ENCODE peak calls at places on chromosomes 3 and 15, in four cellular contexts. N is activated CD4-positive, alpha-beta T cell treated with anti-CD3 and anti-CD28 coated beads, Interleukin-2, amount 50 U/mL, for 48 hours; Z is GM06990; S is GM23248. R is an unnamed sample.

GRCh38 chr15:93040288-93041158 is 48.5 kb downstream of the RGMA start:
- DNase-seq in N (no peak), S (no peak), Z (no peak), R (peak; percentile 29)

GRCh38 chr15:38163651-38164050 is 89.0 kb upstream of the SPRED1 start:
- DNase-seq in N (no peak), Z (no peak), S (no peak), R (no peak)

GRCh38 chr3:119663885-119664284 is 3.5 kb upstream of the POPDC2 start:
- DNase-seq in N (no peak), Z (no peak), S (peak; percentile 73), R (no peak)

GRCh38 chr15:60787737-60788513 is 309.0 kb upstream of the ICE2 start:
- DNase-seq in Z (no peak), N (peak; percentile 68), S (peak; percentile 33), R (no peak)

GRCh38 chr3:123586131-123586530 is 1.3 kb upstream of the HACD2 start:
- DNase-seq in Z (peak; percentile 45), N (peak; percentile 61), S (peak; percentile 70), R (no peak)

GRCh38 chr3:64141476-64141875 is 83.8 kb downstream of the PRICKLE2 start:
- DNase-seq in Z (no peak), N (no peak), S (peak; percentile 47), R (no peak)

GRCh38 chr3:128327606-128328031 is 139.1 kb downstream of the DNAJB8 start:
- DNase-seq in Z (no peak), N (no peak), S (no peak), R (no peak)

GRCh38 chr15:76340802-76341365 is 4.3 kb downstream of the ISL2 start:
- DNase-seq in S (peak; percentile 35), Z (peak; percentile 55), N (peak; percentile 64), R (no peak)

GRCh38 chr3:177523991-177524438 is 326.7 kb upstream of the TBL1XR1 start:
- DNase-seq in N (no peak), Z (no peak), S (no peak), R (no peak)

GRCh38 chr3:98827221-98827620 is 64.1 kb downstream of the ST3GAL6 start:
- DNase-seq in S (no peak), Z (no peak), N (no peak), R (no peak)

GRCh38 chr15:98874773-98875172 is 132.8 kb downstream of the PGPEP1L start:
- DNase-seq in N (no peak), Z (no peak), S (no peak), R (no peak)

GRCh38 chr15:55170361-55170760 is 26.4 kb downstream of the RSL24D1 start:
- DNase-seq in N (no peak), Z (no peak), S (no peak), R (no peak)

GRCh38 chr15:82850242-82850591 is 40.8 kb downstream of the WHAMM start:
- DNase-seq in N (no peak), Z (no peak), S (peak; percentile 56), R (no peak)

GRCh38 chr15:37111427-37111717 is 11.0 kb upstream of the MEIS2 start:
- DNase-seq in S (no peak), Z (no peak), N (no peak), R (no peak)

GRCh38 chr3:12308517-12308916 is 19.6 kb downstream of the PPARG start:
- DNase-seq in N (no peak), Z (no peak), S (peak; percentile 80), R (no peak)

GRCh38 chr3:17412950-17413530 is 329.4 kb downstream of the TBC1D5 start:
- DNase-seq in N (no peak), S (peak; percentile 73), Z (peak; percentile 10), R (no peak)

GRCh38 chr15:101326462-101327146 is 31.6 kb upstream of the SNRPA1 start:
- DNase-seq in N (no peak), Z (no peak), S (no peak), R (no peak)

GRCh38 chr15:78838480-78838879 is 27.2 kb upstream of the ADAMTS7 start:
- DNase-seq in S (peak; percentile 43), N (no peak), Z (no peak), R (no peak)